ENCODE peak calls at places on chromosomes 13 and 19, in nine cellular contexts. R is K562; Q is CD8-positive, alpha-beta T cell; G is cardiac muscle cell; Y is PC-3; L is left lung; D is H1; N is heart right ventricle; E is breast epithelium. S is an unnamed sample. For H3K36me3, the result is how much of the 10 kb centered on the place peaks cover.

GRCh38 chr13:50353651-50354415 is 338.6 kb downstream of the KCNRG start:
- DNase-seq in R (no peak), Q (no peak), G (peak), Y (peak), L (no peak), D (no peak), N (no peak), E (no peak), S (no peak)

GRCh38 chr13:31638577-31638976 is 100.7 kb upstream of the RXFP2 start:
- DNase-seq in R (no peak), Q (no peak), G (peak), Y (peak), L (no peak), D (no peak), N (peak), E (no peak), S (peak)

GRCh38 chr13:20667857-20668256 is 35.6 kb upstream of the IL17D start:
- DNase-seq in R (no peak), Q (no peak), G (no peak), Y (no peak), L (no peak), D (no peak), N (no peak), E (no peak), S (no peak)

GRCh38 chr13:44749906-44750305 is 173.8 kb upstream of the TSC22D1 start:
- DNase-seq in R (no peak), Q (no peak), G (no peak), Y (no peak), L (no peak), D (no peak), N (no peak), E (no peak), S (no peak)

GRCh38 chr13:76231522-76232167 is 595.5 kb downstream of the LMO7 start:
- DNase-seq in R (no peak), Q (no peak), G (no peak), Y (peak), L (no peak), D (no peak), N (no peak), E (no peak), S (no peak)

GRCh38 chr13:101454767-101455166 is 2.3 kb downstream of the ITGBL1 start:
- DNase-seq in R (no peak), Q (no peak), G (peak), Y (peak), L (no peak), D (no peak), N (no peak), E (no peak), S (no peak)

GRCh38 chr19:34661357-34661756 is 15.6 kb downstream of the SCGB2B2 start:
- DNase-seq in R (no peak), Q (no peak), G (no peak), Y (no peak), L (no peak), D (no peak), N (no peak), E (no peak), S (no peak)

GRCh38 chr13:44801990-44802389 is 187.3 kb downstream of the NUFIP1 start:
- DNase-seq in R (no peak), Q (no peak), G (peak), Y (peak), L (peak), D (no peak), N (no peak), E (no peak), S (peak)

GRCh38 chr13:26991508-26992181 is 180.0 kb downstream of the USP12 start:
- DNase-seq in R (no peak), Q (no peak), G (peak), Y (peak), L (peak), D (no peak), N (no peak), E (no peak), S (no peak)

GRCh38 chr13:98004107-98004506 is 50.6 kb downstream of the IPO5 start:
- DNase-seq in R (no peak), Q (no peak), G (peak), Y (peak), L (no peak), D (no peak), N (no peak), E (no peak), S (peak)

GRCh38 chr13:90049989-90050671 is 1297.4 kb upstream of the MIR17HG start:
- DNase-seq in R (no peak), Q (no peak), G (no peak), Y (no peak), L (no peak), D (no peak), N (no peak), E (no peak), S (no peak)

GRCh38 chr19:12833747-12834417 is 497 bp downstream of the RTBDN start:
- DNase-seq in R (peak), Q (no peak), G (peak), Y (peak), L (no peak), D (peak), N (no peak), E (no peak), S (no peak)

GRCh38 chr13:21698975-21699679 is 28.3 kb downstream of the FGF9 start:
- DNase-seq in R (no peak), Q (no peak), G (no peak), Y (no peak), L (peak), D (no peak), N (no peak), E (no peak), S (no peak)

GRCh38 chr19:929523-930258 is 3.9 kb downstream of the ARID3A start:
- DNase-seq in R (no peak), Q (no peak), G (no peak), Y (no peak), L (no peak), D (no peak), N (no peak), E (no peak), S (no peak)

GRCh38 chr13:40566811-40567210 is 99.6 kb downstream of the FOXO1 start:
- DNase-seq in R (no peak), Q (no peak), G (no peak), Y (no peak), L (no peak), D (no peak), N (no peak), E (no peak), S (no peak)

GRCh38 chr19:2309734-2310362 is 1.9 kb upstream of the LINGO3 start:
- DNase-seq in R (no peak), Q (no peak), G (peak), Y (peak), L (no peak), D (peak), N (no peak), E (no peak), S (no peak)

GRCh38 chr19:6413291-6413690 is 11.3 kb downstream of the KHSRP start:
- DNase-seq in R (no peak), Q (no peak), G (no peak), Y (no peak), L (no peak), D (no peak), N (no peak), E (no peak), S (no peak)

GRCh38 chr13:113907637-113908617 is 44.1 kb upstream of the GAS6 start:
- DNase-seq in R (no peak), Q (no peak), G (peak), Y (no peak), L (no peak), D (no peak), N (no peak), E (peak), S (peak)

GRCh38 chr19:12156254-12157058 is at the start of gene ZNF625:
- DNase-seq in R (no peak), Q (no peak), G (peak), Y (peak), L (peak), D (peak), N (peak), E (peak), S (peak)

GRCh38 chr13:27353653-27354052 is 70.8 kb upstream of the GTF3A start:
- DNase-seq in R (no peak), Q (no peak), G (no peak), Y (no peak), L (no peak), D (no peak), N (no peak), E (no peak), S (no peak)

GRCh38 chr13:108828053-108828806 is 198.8 kb downstream of the MYO16 start:
- DNase-seq in R (no peak), Q (no peak), G (no peak), Y (no peak), L (no peak), D (no peak), N (no peak), E (no peak), S (no peak)

GRCh38 chr13:40194204-40194806 is 472.1 kb downstream of the FOXO1 start:
- DNase-seq in R (no peak), Q (no peak), G (peak), Y (no peak), L (no peak), D (no peak), N (peak), E (no peak), S (no peak)

GRCh38 chr13:74062933-74063332 is 71.3 kb downstream of the KLF12 start:
- DNase-seq in R (no peak), Q (no peak), G (peak), Y (no peak), L (no peak), D (no peak), N (peak), E (no peak), S (no peak)

GRCh38 chr19:18683109-18683954 is at the start of gene CRTC1:
- DNase-seq in R (peak), Q (peak), G (peak), Y (peak), L (peak), D (peak), N (peak), E (peak), S (no peak)

GRCh38 chr19:10419200-10419645 is 1.1 kb upstream of the PDE4A start:
- DNase-seq in R (peak), Q (no peak), G (no peak), Y (no peak), L (no peak), D (no peak), N (no peak), E (no peak), S (no peak)

GRCh38 chr13:30752991-30753616 is 17.8 kb downstream of the ALOX5AP start:
- DNase-seq in R (no peak), Q (no peak), G (no peak), Y (no peak), L (no peak), D (no peak), N (no peak), E (no peak), S (no peak)

GRCh38 chr13:34507630-34508029 is 434.4 kb upstream of the NBEA start:
- DNase-seq in R (no peak), Q (no peak), G (no peak), Y (peak), L (no peak), D (no peak), N (no peak), E (no peak), S (no peak)

GRCh38 chr19:9721861-9722260 is 46.7 kb downstream of the ZNF846 start:
- DNase-seq in R (no peak), Q (no peak), G (no peak), Y (no peak), L (no peak), D (no peak), N (no peak), E (no peak), S (no peak)

GRCh38 chr19:1360818-1361461 is 22.8 kb upstream of the NDUFS7 start:
- DNase-seq in R (no peak), Q (no peak), G (peak), Y (no peak), L (peak), D (no peak), N (peak), E (peak), S (peak)

GRCh38 chr13:44710576-44710975 is 134.4 kb upstream of the TSC22D1 start:
- DNase-seq in R (no peak), Q (no peak), G (peak), Y (peak), L (no peak), D (no peak), N (no peak), E (no peak), S (peak)

GRCh38 chr19:11091343-11092153 is 2.3 kb downstream of the LDLR start:
- DNase-seq in R (no peak), Q (peak), G (peak), Y (peak), L (peak), D (no peak), N (peak), E (peak), S (peak)

GRCh38 chr13:69264362-69265334 is 843.0 kb upstream of the ATXN8OS start:
- DNase-seq in R (no peak), Q (no peak), G (no peak), Y (no peak), L (no peak), D (no peak), N (no peak), E (peak), S (no peak)

GRCh38 chr13:57123660-57124059 is 17.1 kb upstream of the PRR20A start:
- DNase-seq in R (no peak), Q (no peak), G (peak), Y (no peak), L (no peak), D (no peak), N (peak), E (no peak), S (no peak)

GRCh38 chr19:13788991-13789390 is 6.3 kb upstream of the ZSWIM4 start:
- DNase-seq in R (no peak), Q (no peak), G (peak), Y (no peak), L (no peak), D (no peak), N (no peak), E (peak), S (peak)

GRCh38 chr19:10815969-10816635 is 19.9 kb downstream of the TMED1 start:
- DNase-seq in R (no peak), Q (no peak), G (no peak), Y (no peak), L (no peak), D (no peak), N (no peak), E (no peak), S (no peak)

GRCh38 chr13:112981361-112981905 is 12.4 kb downstream of the MCF2L start:
- DNase-seq in R (no peak), Q (no peak), G (no peak), Y (no peak), L (no peak), D (peak), N (no peak), E (no peak), S (no peak)

GRCh38 chr19:3476830-3477229 is 3.5 kb downstream of the SMIM24 start:
- DNase-seq in R (no peak), Q (no peak), G (no peak), Y (no peak), L (no peak), D (no peak), N (no peak), E (no peak), S (no peak)
- TF ChIP-seq CTCF in R (no peak), Q (no peak), G (no peak), Y (no peak), L (no peak), D (no peak), N (no peak), E (no peak), S (no peak)

DNA sequence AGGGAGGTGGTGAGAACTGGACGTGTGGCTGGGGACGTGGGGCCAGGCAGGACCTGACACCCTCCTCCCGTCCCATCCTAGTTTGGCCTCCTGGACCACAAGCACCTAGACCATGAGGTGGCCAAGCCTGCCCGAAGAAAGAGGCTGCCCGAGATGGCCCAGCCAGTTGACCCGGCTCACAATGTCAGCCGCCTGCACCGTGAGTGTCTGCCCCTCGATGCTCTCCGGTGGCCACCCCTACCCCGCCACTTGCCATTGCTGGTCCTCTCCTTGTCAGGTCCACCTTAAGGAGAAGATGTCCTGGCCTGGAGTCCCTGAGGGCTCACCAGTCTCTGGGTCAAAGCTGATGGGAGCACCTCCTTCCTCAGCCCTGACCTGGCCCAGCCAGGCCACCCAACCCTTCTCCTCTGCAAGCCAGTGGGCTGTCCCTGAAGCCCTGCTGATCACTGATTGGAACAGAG is 2.2 kb downstream of the ANGPTL4 start:
- DNase-seq in R (peak), Q (no peak), G (peak), Y (no peak), L (no peak), D (no peak), N (no peak), E (no peak), S (no peak)
- H3K4me3 ChIP-seq in R (no peak), Q (no peak), G (no peak), Y (no peak), L (peak), D (no peak), N (no peak), E (peak), S (no peak)

DNA sequence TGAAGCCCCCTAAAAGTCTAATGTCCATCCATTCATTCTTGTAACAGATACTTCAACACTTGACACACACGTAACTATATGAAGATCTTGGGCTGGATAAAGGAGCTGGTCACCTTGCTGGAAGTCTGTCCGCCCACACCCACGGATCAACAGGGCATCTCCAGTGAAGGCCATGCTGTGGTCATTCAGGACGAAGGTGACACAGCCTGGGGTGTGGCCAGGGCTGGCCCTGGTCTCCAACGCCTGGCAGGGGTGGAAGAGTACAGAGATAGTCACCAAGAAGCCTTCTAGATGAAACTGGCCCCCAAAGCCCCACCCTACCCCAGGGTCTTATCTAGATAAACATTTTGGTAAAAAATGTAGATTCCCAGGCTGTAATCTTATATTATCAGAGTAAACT is 6.8 kb upstream of the PHLDB3 start:
- DNase-seq in R (no peak), Q (no peak), G (no peak), Y (no peak), L (no peak), D (no peak), N (no peak), E (no peak), S (no peak)
- H3K36me3 ChIP-seq in R (under half), Q (under half), G (under half), Y (under half), L (under half), D (under half), N (under half), E (under half), S (under half)

DNA sequence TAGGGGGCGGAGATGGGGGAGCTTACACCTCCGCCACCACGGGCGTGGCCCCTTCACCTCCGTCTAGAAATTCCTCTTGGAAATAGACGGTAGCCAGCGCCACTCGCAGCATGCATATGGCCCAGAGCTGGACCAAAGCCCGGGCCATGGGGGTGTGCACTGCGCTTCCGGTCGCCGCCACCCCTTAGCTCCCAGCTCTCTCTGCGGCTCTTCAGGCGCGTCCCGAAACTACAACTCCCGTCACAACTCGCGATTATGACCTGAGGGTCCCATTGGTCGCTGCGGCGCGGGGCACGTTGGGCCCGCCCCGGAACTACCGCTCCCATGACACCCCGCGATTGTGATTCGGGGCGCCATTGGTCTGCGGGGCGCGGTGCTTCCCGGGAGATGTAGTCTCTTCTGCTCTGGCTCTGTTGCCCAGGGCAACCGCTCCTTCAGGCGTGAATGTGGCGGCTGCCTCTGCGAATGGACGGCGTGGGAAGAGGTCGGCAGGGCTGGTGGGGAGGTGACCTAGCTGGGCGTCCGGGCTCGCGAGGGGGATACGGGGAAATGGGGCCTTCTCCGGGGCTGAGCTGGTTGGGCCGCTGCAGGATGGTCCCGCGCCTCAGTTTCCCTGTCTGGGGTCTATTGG is at the start of the genes C19orf44 and CALR3:
- DNase-seq in R (peak), Q (peak), G (peak), Y (peak), L (peak), D (peak), N (peak), E (peak), S (peak)
- TF ChIP-seq CTCF in R (peak), Q (no peak), G (no peak), Y (no peak), L (peak), D (no peak), N (peak), E (peak), S (no peak)

GRCh38 chr19:48501446-48501960 is 10.1 kb downstream of the LMTK3 start:
- DNase-seq in R (peak), Q (no peak), G (no peak), Y (peak), L (peak), D (peak), N (no peak), E (peak), S (no peak)

GRCh38 chr19:48500830-48501445 is 10.7 kb downstream of the LMTK3 start:
- DNase-seq in R (no peak), Q (no peak), G (no peak), Y (no peak), L (no peak), D (no peak), N (no peak), E (no peak), S (no peak)

GRCh38 chr19:48501961-48502719 is 9.5 kb downstream of the LMTK3 start:
- DNase-seq in R (peak), Q (peak), G (no peak), Y (peak), L (peak), D (peak), N (no peak), E (peak), S (no peak)

GRCh38 chr19:48499352-48500090 is 12.1 kb downstream of the LMTK3 start:
- DNase-seq in R (no peak), Q (no peak), G (no peak), Y (no peak), L (no peak), D (no peak), N (no peak), E (no peak), S (no peak)

DNA sequence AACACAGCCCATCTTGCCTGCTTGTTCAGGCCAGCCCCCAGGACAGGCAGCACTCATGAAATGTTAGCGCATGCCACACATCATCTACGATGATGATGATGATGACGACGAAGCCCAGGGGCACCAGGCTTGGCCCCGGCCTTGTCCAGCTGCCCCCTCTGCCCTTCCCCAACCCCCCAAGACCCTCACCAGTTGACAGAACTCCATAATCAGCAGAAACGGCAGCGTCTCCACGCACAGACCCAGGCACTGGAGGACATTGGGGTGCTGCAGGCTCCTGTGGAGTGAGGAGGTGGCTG is 9.0 kb downstream of the LMTK3 start:
- DNase-seq in R (no peak), Q (no peak), G (no peak), Y (no peak), L (no peak), D (no peak), N (no peak), E (no peak), S (no peak)
- H3K4me3 ChIP-seq in R (peak), Q (no peak), G (peak), Y (peak), L (peak), D (peak), N (no peak), E (no peak), S (no peak)

GRCh38 chr13:66981912-66982311 is 248.2 kb downstream of the PCDH9 start:
- DNase-seq in R (no peak), Q (no peak), G (no peak), Y (no peak), L (no peak), D (no peak), N (no peak), E (no peak), S (no peak)
- H3K36me3 ChIP-seq in R (under half), Q (under half), G (under half), Y (under half), L (under half), D (under half), N (under half), E (under half), S (under half)

GRCh38 chr19:29013988-29014387 is 199.0 kb downstream of the UQCRFS1 start:
- DNase-seq in R (no peak), Q (no peak), G (no peak), Y (no peak), L (no peak), D (no peak), N (no peak), E (no peak), S (no peak)
- TF ChIP-seq CTCF in R (no peak), Q (no peak), G (no peak), Y (no peak), L (no peak), D (no peak), N (no peak), E (no peak), S (no peak)